ENCODE peak calls at places on chromosomes 13 and 19, in four cellular contexts. M is PC-9, G is ovary, H is thoracic aorta. L is an unnamed sample.

GRCh38 chr19:48659768-48660167 is 13.0 kb downstream of the NTN5 start:
- DNase-seq in M (no peak), G (no peak), H (no peak), L (no peak)

GRCh38 chr19:18477042-18477760 is 39.3 kb upstream of the ISYNA1 start:
- DNase-seq in M (no peak), G (no peak), H (no peak), L (no peak)

GRCh38 chr13:51873419-51873818 is 11.7 kb downstream of the CCDC70 start:
- DNase-seq in M (no peak), G (no peak), H (no peak), L (no peak)

GRCh38 chr19:8046569-8047165 is 5.9 kb upstream of the CCL25 start:
- DNase-seq in M (no peak), G (no peak), H (no peak), L (no peak)

GRCh38 chr19:35995655-35995993 is 636 bp downstream of the SDHAF1 start:
- DNase-seq in M (no peak), G (peak), H (no peak), L (no peak)

GRCh38 chr19:42303101-42303464 is 659 bp upstream of the PAFAH1B3 start:
- DNase-seq in M (no peak), G (no peak), H (no peak), L (no peak)

GRCh38 chr19:10292206-10292788 is 2.5 kb downstream of the ICAM5 start:
- DNase-seq in M (peak), G (peak), H (peak), L (no peak)

GRCh38 chr13:26340812-26341211 is 86.9 kb downstream of the CDK8 start:
- DNase-seq in M (no peak), G (no peak), H (no peak), L (no peak)

GRCh38 chr13:104831823-104832222 is 1703.6 kb downstream of the EFNB2 start:
- DNase-seq in M (no peak), G (no peak), H (no peak), L (no peak)

GRCh38 chr13:52459668-52460067 is 4.4 kb downstream of the CKAP2 start:
- DNase-seq in M (no peak), G (no peak), H (no peak), L (no peak)

GRCh38 chr13:98779695-98780094 is 27.2 kb upstream of the SLC15A1 start:
- DNase-seq in M (no peak), G (no peak), H (no peak), L (no peak)

GRCh38 chr19:15584541-15585115 is 30.4 kb upstream of the CYP4F8 start:
- DNase-seq in M (peak), G (peak), H (peak), L (no peak)

GRCh38 chr19:5687360-5688198 is 2.5 kb upstream of the RPL36 start:
- DNase-seq in M (no peak), G (no peak), H (no peak), L (no peak)

GRCh38 chr19:56114051-56114694 is 6.9 kb downstream of the ZNF787 start:
- DNase-seq in M (no peak), G (no peak), H (no peak), L (no peak)

GRCh38 chr19:43739836-43740235 is 14.9 kb downstream of the SMG9 start:
- DNase-seq in M (peak), G (no peak), H (no peak), L (no peak)

GRCh38 chr13:106597190-106597589 is 29.3 kb upstream of the ARGLU1 start:
- DNase-seq in M (no peak), G (peak), H (no peak), L (no peak)

GRCh38 chr13:112766336-112766735 is 76.5 kb downstream of the ATP11A start:
- DNase-seq in M (no peak), G (no peak), H (no peak), L (no peak)

GRCh38 chr13:112765734-112766133 is 75.9 kb downstream of the ATP11A start:
- DNase-seq in M (no peak), G (no peak), H (no peak), L (no peak)

GRCh38 chr13:112768795-112769411 is 79.1 kb downstream of the ATP11A start:
- DNase-seq in M (no peak), G (no peak), H (no peak), L (no peak)

GRCh38 chr13:112769615-112770014 is 79.8 kb downstream of the ATP11A start:
- DNase-seq in M (no peak), G (no peak), H (no peak), L (no peak)

DNA sequence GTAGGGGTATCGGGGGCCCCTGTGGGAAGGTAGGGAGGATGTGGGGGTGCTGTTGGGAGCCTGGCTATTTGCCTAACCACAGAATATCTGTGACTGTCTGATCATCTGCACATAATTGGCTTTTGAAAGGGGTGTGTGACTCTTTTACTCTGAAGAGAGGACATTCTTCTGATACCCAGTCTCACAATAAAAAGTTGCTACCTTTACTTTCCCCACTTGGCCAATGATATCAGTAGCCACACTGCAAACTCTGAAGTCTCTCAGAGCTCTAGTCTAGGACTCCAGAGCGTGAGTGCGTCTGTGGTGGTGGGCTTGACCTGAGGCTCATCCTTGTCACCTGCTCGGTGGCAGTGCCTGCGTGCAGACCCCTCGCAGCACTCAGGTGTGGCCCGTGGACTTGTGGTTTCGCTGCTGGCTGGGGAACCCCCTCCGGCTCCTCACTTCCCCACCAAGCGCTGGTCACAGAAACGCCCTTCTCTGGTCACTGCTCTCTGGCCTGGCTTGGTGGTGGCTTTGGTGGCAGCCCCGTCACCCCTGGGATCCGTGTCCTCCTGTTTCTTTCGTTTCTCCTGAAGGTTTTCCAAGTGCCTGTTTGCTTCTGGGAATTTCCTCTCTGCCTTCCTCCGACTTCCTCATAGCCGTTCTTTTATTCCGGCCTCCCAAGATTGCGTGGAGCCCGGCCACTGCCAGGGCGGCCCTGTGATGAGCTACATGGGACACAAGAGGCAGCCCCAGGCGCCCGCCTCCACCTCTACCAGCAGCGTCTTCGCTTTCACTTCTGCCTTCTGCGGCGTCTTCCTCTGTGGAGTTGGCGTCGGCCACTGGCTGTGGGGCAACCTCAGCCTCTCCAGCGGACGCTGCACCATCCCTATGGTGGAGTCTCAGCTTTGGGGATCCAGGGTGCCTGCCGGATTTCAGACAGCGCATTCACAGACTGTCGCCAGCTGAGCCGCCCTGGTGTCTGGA is 78.0 kb downstream of the ATP11A start:
- DNase-seq in M (no peak), G (no peak), H (no peak), L (no peak)
- H3K27ac ChIP-seq in M (no peak), G (no peak), H (no peak), L (no peak)

GRCh38 chr19:3671680-3672574 is 28.3 kb downstream of the PIP5K1C start:
- DNase-seq in M (no peak), G (peak), H (no peak), L (no peak)
- H3K27ac ChIP-seq in M (no peak), G (peak), H (peak), L (no peak)

GRCh38 chr13:32142115-32142514 is 110.5 kb downstream of the FRY start:
- DNase-seq in M (no peak), G (no peak), H (no peak), L (no peak)

GRCh38 chr13:32139251-32139650 is 107.7 kb downstream of the FRY start:
- DNase-seq in M (no peak), G (no peak), H (no peak), L (no peak)

GRCh38 chr13:32141462-32141861 is 109.9 kb downstream of the FRY start:
- DNase-seq in M (no peak), G (no peak), H (no peak), L (no peak)

GRCh38 chr13:32140109-32140508 is 108.5 kb downstream of the FRY start:
- DNase-seq in M (no peak), G (no peak), H (no peak), L (no peak)

DNA sequence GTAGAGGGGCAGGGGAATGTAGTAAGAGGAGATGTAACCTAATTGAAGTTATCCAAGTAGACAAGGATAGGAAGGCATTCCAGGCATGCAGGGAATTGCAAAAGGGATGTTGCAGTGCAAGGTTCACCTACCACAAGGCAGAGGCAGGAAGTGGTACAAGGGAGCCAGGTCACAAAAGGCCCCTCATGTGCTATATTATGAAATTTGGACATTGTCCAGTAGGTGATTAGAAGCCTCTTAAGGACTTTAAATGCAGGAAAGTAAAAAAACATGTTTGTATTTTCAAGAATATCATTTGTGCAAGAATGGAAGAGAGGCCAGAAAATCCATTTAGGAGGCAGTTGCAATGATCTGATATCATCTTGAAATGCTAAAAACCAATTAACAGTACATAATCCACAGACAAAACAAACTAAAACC is 111.4 kb downstream of the FRY start:
- DNase-seq in M (peak), G (no peak), H (no peak), L (no peak)
- H3K27ac ChIP-seq in M (no peak), G (no peak), H (no peak), L (no peak)

DNA sequence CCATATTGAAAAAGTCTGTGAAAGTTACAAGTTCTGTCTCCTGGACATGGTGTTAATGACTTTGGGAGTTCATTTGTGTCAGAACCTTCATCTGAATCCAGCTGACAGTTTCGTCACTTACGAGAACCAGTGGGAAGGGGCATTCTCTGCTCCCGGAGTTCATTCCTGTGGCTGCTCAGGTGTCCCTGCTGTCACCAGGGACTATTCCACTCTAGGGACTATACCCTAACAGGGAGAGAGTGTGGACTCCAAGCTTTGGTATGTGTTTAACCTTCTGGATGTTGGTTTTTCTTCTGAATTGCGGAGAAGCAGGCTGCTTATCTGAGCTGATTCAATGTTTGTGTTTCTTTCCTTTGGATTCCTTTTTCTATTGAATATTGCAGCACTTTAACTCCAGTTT is 12.4 kb upstream of the ZNF709 start:
- DNase-seq in M (no peak), G (no peak), H (no peak), L (no peak)
- H3K27ac ChIP-seq in M (no peak), G (no peak), H (peak), L (no peak)

GRCh38 chr13:43270043-43270830 is 246.9 kb downstream of the DNAJC15 start:
- DNase-seq in M (no peak), G (no peak), H (no peak), L (no peak)
- H3K27ac ChIP-seq in M (peak), G (no peak), H (no peak), L (peak)

GRCh38 chr13:36920612-36921185 is 661 bp upstream of the SMAD9 start:
- DNase-seq in M (no peak), G (no peak), H (no peak), L (no peak)
- H3K27ac ChIP-seq in M (no peak), G (peak), H (peak), L (no peak)

GRCh38 chr13:48249018-48249417 is 16.0 kb downstream of the ITM2B start:
- DNase-seq in M (no peak), G (no peak), H (no peak), L (no peak)

GRCh38 chr13:48241651-48242050 is 8.6 kb downstream of the ITM2B start:
- DNase-seq in M (no peak), G (no peak), H (no peak), L (no peak)

GRCh38 chr13:48242677-48243076 is 9.7 kb downstream of the ITM2B start:
- DNase-seq in M (no peak), G (no peak), H (no peak), L (no peak)

GRCh38 chr13:48246097-48246496 is 13.1 kb downstream of the ITM2B start:
- DNase-seq in M (no peak), G (no peak), H (no peak), L (no peak)

DNA sequence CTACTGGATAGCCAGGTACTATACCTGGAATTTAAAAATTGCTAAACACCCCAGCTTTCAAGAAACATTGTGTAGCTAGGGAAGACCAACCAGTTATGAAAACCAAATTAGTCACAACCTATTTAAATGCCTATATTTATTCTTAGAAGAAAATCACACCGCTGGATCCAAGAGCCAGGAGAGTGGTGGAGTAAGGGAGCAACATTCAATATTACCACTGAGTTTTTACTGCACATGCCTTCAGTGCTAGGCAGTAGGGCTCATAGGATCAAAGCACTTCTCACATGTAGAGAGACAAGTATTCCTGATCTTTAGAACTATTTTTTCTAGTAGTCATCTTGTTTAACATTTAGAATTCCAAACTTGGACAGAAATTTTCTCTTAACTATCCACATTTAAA is 11.2 kb downstream of the ITM2B start:
- DNase-seq in M (no peak), G (no peak), H (no peak), L (no peak)
- H3K27ac ChIP-seq in M (no peak), G (no peak), H (no peak), L (no peak)

GRCh38 chr19:3670796-3671679 is 29.2 kb downstream of the PIP5K1C start:
- DNase-seq in M (no peak), G (peak), H (peak), L (no peak)
- H3K27ac ChIP-seq in M (no peak), G (peak), H (peak), L (no peak)

L was measured in epithelial cell of prostate.